ENCODE peak calls at places on chromosomes 4 and X, in eight cellular contexts. One of them, this sample, is unnamed. For H3K36me3, the result is how much of the 10 kb centered on the place peaks cover.

GRCh38 chr4:2301806-2302205 is 39.9 kb upstream of the MXD4 start:
- DNase-seq in hepatocyte: no peak
- DNase-seq in BJ: no peak
- DNase-seq in cardiac muscle cell: no peak
- DNase-seq in right atrium auricular region: no peak
- DNase-seq in bronchial epithelial cell: no peak
- DNase-seq in fibroblast of lung: no peak
- DNase-seq in GM12878: no peak
- DNase-seq in this sample: no peak

GRCh38 chrX:155505296-155505695 is 46.9 kb upstream of the F8A3 start:
- DNase-seq in hepatocyte: no peak
- DNase-seq in BJ: no peak
- DNase-seq in cardiac muscle cell: no peak
- DNase-seq in right atrium auricular region: no peak
- DNase-seq in bronchial epithelial cell: no peak
- DNase-seq in fibroblast of lung: no peak
- DNase-seq in GM12878: no peak
- DNase-seq in this sample: no peak

GRCh38 chrX:110317079-110317819 is 636 bp downstream of the AMMECR1 start:
- DNase-seq in hepatocyte: peak
- DNase-seq in BJ: no peak
- DNase-seq in cardiac muscle cell: no peak
- DNase-seq in right atrium auricular region: no peak
- DNase-seq in bronchial epithelial cell: peak
- DNase-seq in fibroblast of lung: no peak
- DNase-seq in GM12878: no peak
- DNase-seq in this sample: peak

GRCh38 chr4:113147498-113148231 is 98.2 kb downstream of the ANK2 start:
- DNase-seq in hepatocyte: peak
- DNase-seq in BJ: no peak
- DNase-seq in cardiac muscle cell: no peak
- DNase-seq in right atrium auricular region: no peak
- DNase-seq in bronchial epithelial cell: no peak
- DNase-seq in fibroblast of lung: no peak
- DNase-seq in GM12878: no peak
- DNase-seq in this sample: no peak

GRCh38 chr4:171932238-171932637 is 119.0 kb downstream of the GALNTL6 start:
- DNase-seq in hepatocyte: no peak
- DNase-seq in BJ: no peak
- DNase-seq in cardiac muscle cell: no peak
- DNase-seq in right atrium auricular region: no peak
- DNase-seq in bronchial epithelial cell: no peak
- DNase-seq in fibroblast of lung: no peak
- DNase-seq in GM12878: no peak
- DNase-seq in this sample: no peak

GRCh38 chr4:3070709-3071500 is 3.4 kb downstream of the HTT-AS start:
- DNase-seq in hepatocyte: no peak
- DNase-seq in BJ: no peak
- DNase-seq in cardiac muscle cell: no peak
- DNase-seq in right atrium auricular region: no peak
- DNase-seq in bronchial epithelial cell: no peak
- DNase-seq in fibroblast of lung: peak
- DNase-seq in GM12878: no peak
- DNase-seq in this sample: no peak

GRCh38 chr4:99209671-99210070 is 9.4 kb downstream of the ADH6 start:
- DNase-seq in hepatocyte: no peak
- DNase-seq in BJ: peak
- DNase-seq in cardiac muscle cell: peak
- DNase-seq in right atrium auricular region: no peak
- DNase-seq in bronchial epithelial cell: peak
- DNase-seq in fibroblast of lung: peak
- DNase-seq in GM12878: no peak
- DNase-seq in this sample: no peak

GRCh38 chrX:675896-676295 is 45.3 kb downstream of the SHOX start:
- DNase-seq in hepatocyte: no peak
- DNase-seq in BJ: no peak
- DNase-seq in cardiac muscle cell: no peak
- DNase-seq in right atrium auricular region: no peak
- DNase-seq in bronchial epithelial cell: no peak
- DNase-seq in fibroblast of lung: no peak
- DNase-seq in GM12878: no peak
- DNase-seq in this sample: no peak

GRCh38 chr4:41994461-41994860 is 4.1 kb downstream of the SLC30A9 start:
- DNase-seq in hepatocyte: no peak
- DNase-seq in BJ: no peak
- DNase-seq in cardiac muscle cell: no peak
- DNase-seq in right atrium auricular region: no peak
- DNase-seq in bronchial epithelial cell: no peak
- DNase-seq in fibroblast of lung: no peak
- DNase-seq in GM12878: no peak
- DNase-seq in this sample: peak

GRCh38 chr4:11805837-11806236 is 377.1 kb upstream of the HS3ST1 start:
- DNase-seq in hepatocyte: peak
- DNase-seq in BJ: no peak
- DNase-seq in cardiac muscle cell: peak
- DNase-seq in right atrium auricular region: no peak
- DNase-seq in bronchial epithelial cell: peak
- DNase-seq in fibroblast of lung: peak
- DNase-seq in GM12878: no peak
- DNase-seq in this sample: peak

GRCh38 chr4:125041372-125041930 is 273.3 kb upstream of the FAT4 start:
- DNase-seq in hepatocyte: no peak
- DNase-seq in BJ: no peak
- DNase-seq in cardiac muscle cell: peak
- DNase-seq in right atrium auricular region: no peak
- DNase-seq in bronchial epithelial cell: peak
- DNase-seq in fibroblast of lung: peak
- DNase-seq in GM12878: no peak
- DNase-seq in this sample: peak

GRCh38 chr4:5079581-5079980 is 28.3 kb downstream of the STK32B start:
- DNase-seq in hepatocyte: no peak
- DNase-seq in BJ: no peak
- DNase-seq in cardiac muscle cell: no peak
- DNase-seq in right atrium auricular region: no peak
- DNase-seq in bronchial epithelial cell: no peak
- DNase-seq in fibroblast of lung: peak
- DNase-seq in GM12878: no peak
- DNase-seq in this sample: no peak

GRCh38 chr4:113781439-113782040 is 20.0 kb upstream of the CAMK2D start:
- DNase-seq in hepatocyte: peak
- DNase-seq in BJ: no peak
- DNase-seq in cardiac muscle cell: peak
- DNase-seq in right atrium auricular region: no peak
- DNase-seq in bronchial epithelial cell: peak
- DNase-seq in fibroblast of lung: peak
- DNase-seq in GM12878: no peak
- DNase-seq in this sample: peak

GRCh38 chr4:137253949-137254348 is 278.3 kb downstream of the PCDH18 start:
- DNase-seq in hepatocyte: no peak
- DNase-seq in BJ: peak
- DNase-seq in cardiac muscle cell: no peak
- DNase-seq in right atrium auricular region: no peak
- DNase-seq in bronchial epithelial cell: peak
- DNase-seq in fibroblast of lung: peak
- DNase-seq in GM12878: no peak
- DNase-seq in this sample: no peak

GRCh38 chr4:137668885-137669284 is 136.6 kb upstream of the PCDH18 start:
- DNase-seq in hepatocyte: no peak
- DNase-seq in BJ: no peak
- DNase-seq in cardiac muscle cell: no peak
- DNase-seq in right atrium auricular region: no peak
- DNase-seq in bronchial epithelial cell: no peak
- DNase-seq in fibroblast of lung: no peak
- DNase-seq in GM12878: no peak
- DNase-seq in this sample: no peak

GRCh38 chrX:16807976-16808542 is 21.8 kb downstream of the TXLNG start:
- DNase-seq in hepatocyte: peak
- DNase-seq in BJ: no peak
- DNase-seq in cardiac muscle cell: peak
- DNase-seq in right atrium auricular region: no peak
- DNase-seq in bronchial epithelial cell: peak
- DNase-seq in fibroblast of lung: peak
- DNase-seq in GM12878: no peak
- DNase-seq in this sample: no peak

GRCh38 chr4:2265113-2266110 is 3.5 kb upstream of the MXD4 start:
- DNase-seq in hepatocyte: no peak
- DNase-seq in BJ: no peak
- DNase-seq in cardiac muscle cell: no peak
- DNase-seq in right atrium auricular region: no peak
- DNase-seq in bronchial epithelial cell: no peak
- DNase-seq in fibroblast of lung: no peak
- DNase-seq in GM12878: no peak
- DNase-seq in this sample: no peak

GRCh38 chrX:16839852-16840460 is 30.2 kb downstream of the RBBP7 start:
- DNase-seq in hepatocyte: peak
- DNase-seq in BJ: peak
- DNase-seq in cardiac muscle cell: peak
- DNase-seq in right atrium auricular region: no peak
- DNase-seq in bronchial epithelial cell: peak
- DNase-seq in fibroblast of lung: peak
- DNase-seq in GM12878: no peak
- DNase-seq in this sample: peak

GRCh38 chr4:182022899-182023298 is 220.3 kb upstream of the TENM3 start:
- DNase-seq in hepatocyte: no peak
- DNase-seq in BJ: no peak
- DNase-seq in cardiac muscle cell: no peak
- DNase-seq in right atrium auricular region: no peak
- DNase-seq in bronchial epithelial cell: no peak
- DNase-seq in fibroblast of lung: peak
- DNase-seq in GM12878: no peak
- DNase-seq in this sample: no peak

DNA sequence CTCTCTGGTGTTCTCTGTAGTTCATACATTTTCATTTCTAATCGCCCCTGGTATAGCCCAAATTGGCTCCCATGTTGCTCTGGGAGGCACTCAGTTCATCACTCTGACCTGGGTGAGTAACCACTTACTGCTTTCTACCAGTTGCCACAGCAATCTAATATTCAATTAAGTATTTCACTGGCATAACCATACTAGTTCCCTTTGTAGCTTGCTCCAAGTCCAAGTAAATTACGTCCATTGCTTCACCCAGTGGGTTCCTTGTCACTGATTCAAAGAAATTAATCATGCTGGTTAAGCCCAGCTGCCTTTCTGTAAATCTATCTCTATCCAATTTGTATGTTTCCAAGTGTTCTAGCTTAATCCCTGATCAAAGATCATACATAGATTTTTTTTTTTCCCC is 92.0 kb upstream of the CBR4 start:
- DNase-seq in hepatocyte: no peak
- DNase-seq in BJ: no peak
- DNase-seq in cardiac muscle cell: peak
- DNase-seq in right atrium auricular region: no peak
- DNase-seq in bronchial epithelial cell: no peak
- DNase-seq in fibroblast of lung: peak
- DNase-seq in GM12878: no peak
- DNase-seq in this sample: peak
- H3K36me3 ChIP-seq in hepatocyte: under half
- H3K36me3 ChIP-seq in BJ: under half
- H3K36me3 ChIP-seq in cardiac muscle cell: under half
- H3K36me3 ChIP-seq in right atrium auricular region: under half
- H3K36me3 ChIP-seq in bronchial epithelial cell: under half
- H3K36me3 ChIP-seq in fibroblast of lung: under half
- H3K36me3 ChIP-seq in GM12878: under half
- H3K36me3 ChIP-seq in this sample: under half

GRCh38 chrX:115264009-115264408 is 25.5 kb upstream of the LUZP4 start:
- DNase-seq in hepatocyte: no peak
- DNase-seq in BJ: no peak
- DNase-seq in cardiac muscle cell: peak
- DNase-seq in right atrium auricular region: no peak
- DNase-seq in bronchial epithelial cell: no peak
- DNase-seq in fibroblast of lung: no peak
- DNase-seq in GM12878: no peak
- DNase-seq in this sample: no peak

GRCh38 chrX:115266300-115266699 is 23.2 kb upstream of the LUZP4 start:
- DNase-seq in hepatocyte: no peak
- DNase-seq in BJ: no peak
- DNase-seq in cardiac muscle cell: no peak
- DNase-seq in right atrium auricular region: no peak
- DNase-seq in bronchial epithelial cell: no peak
- DNase-seq in fibroblast of lung: peak
- DNase-seq in GM12878: no peak
- DNase-seq in this sample: no peak

GRCh38 chrX:115268421-115268820 is 21.1 kb upstream of the LUZP4 start:
- DNase-seq in hepatocyte: peak
- DNase-seq in BJ: no peak
- DNase-seq in cardiac muscle cell: peak
- DNase-seq in right atrium auricular region: no peak
- DNase-seq in bronchial epithelial cell: peak
- DNase-seq in fibroblast of lung: no peak
- DNase-seq in GM12878: no peak
- DNase-seq in this sample: peak
- TF ChIP-seq CTCF in hepatocyte: peak
- TF ChIP-seq CTCF in BJ: peak
- TF ChIP-seq CTCF in cardiac muscle cell: peak
- TF ChIP-seq CTCF in right atrium auricular region: no peak
- TF ChIP-seq CTCF in bronchial epithelial cell: no peak
- TF ChIP-seq CTCF in fibroblast of lung: peak
- TF ChIP-seq CTCF in GM12878: peak
- TF ChIP-seq CTCF in this sample: peak

GRCh38 chr4:832536-832935 is 6.6 kb upstream of the CPLX1 start:
- DNase-seq in hepatocyte: no peak
- DNase-seq in BJ: no peak
- DNase-seq in cardiac muscle cell: no peak
- DNase-seq in right atrium auricular region: no peak
- DNase-seq in bronchial epithelial cell: no peak
- DNase-seq in fibroblast of lung: no peak
- DNase-seq in GM12878: no peak
- DNase-seq in this sample: no peak
- H3K36me3 ChIP-seq in hepatocyte: under half
- H3K36me3 ChIP-seq in BJ: under half
- H3K36me3 ChIP-seq in cardiac muscle cell: under half
- H3K36me3 ChIP-seq in right atrium auricular region: under half
- H3K36me3 ChIP-seq in bronchial epithelial cell: under half
- H3K36me3 ChIP-seq in fibroblast of lung: under half
- H3K36me3 ChIP-seq in GM12878: under half
- H3K36me3 ChIP-seq in this sample: under half

GRCh38 chr4:101345271-101345595 is 2.1 kb downstream of the PPP3CA start:
- DNase-seq in hepatocyte: no peak
- DNase-seq in BJ: no peak
- DNase-seq in cardiac muscle cell: peak
- DNase-seq in right atrium auricular region: no peak
- DNase-seq in bronchial epithelial cell: peak
- DNase-seq in fibroblast of lung: peak
- DNase-seq in GM12878: no peak
- DNase-seq in this sample: peak

GRCh38 chr4:101347267-101347556 is at the start of gene PPP3CA:
- DNase-seq in hepatocyte: no peak
- DNase-seq in BJ: no peak
- DNase-seq in cardiac muscle cell: no peak
- DNase-seq in right atrium auricular region: no peak
- DNase-seq in bronchial epithelial cell: no peak
- DNase-seq in fibroblast of lung: no peak
- DNase-seq in GM12878: no peak
- DNase-seq in this sample: no peak

GRCh38 chr4:101346562-101347266 is 612 bp downstream of the PPP3CA start:
- DNase-seq in hepatocyte: peak
- DNase-seq in BJ: no peak
- DNase-seq in cardiac muscle cell: peak
- DNase-seq in right atrium auricular region: peak
- DNase-seq in bronchial epithelial cell: peak
- DNase-seq in fibroblast of lung: peak
- DNase-seq in GM12878: no peak
- DNase-seq in this sample: peak

GRCh38 chr4:101346312-101346561 is 1.1 kb downstream of the PPP3CA start:
- DNase-seq in hepatocyte: no peak
- DNase-seq in BJ: no peak
- DNase-seq in cardiac muscle cell: no peak
- DNase-seq in right atrium auricular region: no peak
- DNase-seq in bronchial epithelial cell: no peak
- DNase-seq in fibroblast of lung: no peak
- DNase-seq in GM12878: no peak
- DNase-seq in this sample: no peak

GRCh38 chr4:101345596-101346311 is 1.6 kb downstream of the PPP3CA start:
- DNase-seq in hepatocyte: peak
- DNase-seq in BJ: no peak
- DNase-seq in cardiac muscle cell: peak
- DNase-seq in right atrium auricular region: no peak
- DNase-seq in bronchial epithelial cell: peak
- DNase-seq in fibroblast of lung: peak
- DNase-seq in GM12878: no peak
- DNase-seq in this sample: peak
- TF ChIP-seq CTCF in hepatocyte: no peak
- TF ChIP-seq CTCF in BJ: no peak
- TF ChIP-seq CTCF in cardiac muscle cell: no peak
- TF ChIP-seq CTCF in right atrium auricular region: no peak
- TF ChIP-seq CTCF in bronchial epithelial cell: no peak
- TF ChIP-seq CTCF in fibroblast of lung: no peak
- TF ChIP-seq CTCF in GM12878: no peak
- TF ChIP-seq CTCF in this sample: no peak

This sample was measured in A673.